ENCODE peak calls at places on chromosomes 6 and 20, in four cellular contexts. X is GM12878, B is HCT116, N is NT2/D1. Y is an unnamed sample.

GRCh38 chr20:22512911-22513489 is 71.4 kb downstream of the FOXA2 start:
- DNase-seq in X (no peak), B (no peak), N (no peak), Y (no peak)

GRCh38 chr6:118551063-118551672 is 3.1 kb downstream of the PLN start:
- DNase-seq in X (no peak), B (peak), N (peak), Y (peak)

GRCh38 chr6:138517635-138518034 is 18.3 kb upstream of the NHSL1 start:
- DNase-seq in X (no peak), B (peak), N (no peak), Y (peak)

GRCh38 chr6:35038076-35038475 is 103.1 kb downstream of the TCP11 start:
- DNase-seq in X (no peak), B (no peak), N (no peak), Y (no peak)

GRCh38 chr20:25000268-25000801 is 7.8 kb upstream of the APMAP start:
- DNase-seq in X (no peak), B (no peak), N (no peak), Y (no peak)

GRCh38 chr6:168884646-168885086 is 369.0 kb downstream of the THBS2 start:
- DNase-seq in X (no peak), B (peak), N (peak), Y (peak)

GRCh38 chr6:113630365-113630737 is 226.8 kb upstream of the MARCKS start:
- DNase-seq in X (no peak), B (no peak), N (no peak), Y (no peak)

GRCh38 chr6:53728570-53729194 is 63.1 kb upstream of the KLHL31 start:
- DNase-seq in X (no peak), B (no peak), N (peak), Y (peak)

GRCh38 chr6:41051873-41052272 is 1.1 kb upstream of the APOBEC2 start:
- DNase-seq in X (no peak), B (no peak), N (no peak), Y (no peak)

GRCh38 chr6:78700997-78701396 is 166.4 kb upstream of the IRAK1BP1 start:
- DNase-seq in X (no peak), B (no peak), N (no peak), Y (no peak)

GRCh38 chr6:37940074-37940847 is 120.7 kb downstream of the ZFAND3 start:
- DNase-seq in X (no peak), B (no peak), N (no peak), Y (no peak)

GRCh38 chr20:62214067-62214466 is 6.0 kb downstream of the HRH3 start:
- DNase-seq in X (no peak), B (no peak), N (no peak), Y (no peak)

GRCh38 chr6:87154641-87155271 is 609 bp upstream of the ZNF292 start:
- DNase-seq in X (peak), B (no peak), N (no peak), Y (peak)

GRCh38 chr6:6851059-6851658 is 256.6 kb upstream of the RREB1 start:
- DNase-seq in X (no peak), B (peak), N (no peak), Y (peak)

GRCh38 chr20:23255658-23256385 is 94.8 kb upstream of the NXT1 start:
- DNase-seq in X (no peak), B (no peak), N (no peak), Y (no peak)

GRCh38 chr6:157148391-157149323 is 174.7 kb downstream of the TMEM242 start:
- DNase-seq in X (no peak), B (peak), N (no peak), Y (no peak)

GRCh38 chr20:60262967-60263603 is 304.9 kb downstream of the CDH26 start:
- DNase-seq in X (no peak), B (no peak), N (peak), Y (peak)

GRCh38 chr6:49556429-49556837 is 6.0 kb downstream of the C6orf141 start:
- DNase-seq in X (no peak), B (peak), N (no peak), Y (peak)

GRCh38 chr20:53322651-53323050 is 271.0 kb downstream of the ZNF217 start:
- DNase-seq in X (no peak), B (no peak), N (no peak), Y (no peak)

GRCh38 chr20:35145141-35145564 is 2.0 kb downstream of the EDEM2 start:
- DNase-seq in X (peak), B (peak), N (peak), Y (peak)

GRCh38 chr20:36506253-36506652 is 35.1 kb upstream of the MYL9 start:
- DNase-seq in X (no peak), B (no peak), N (no peak), Y (no peak)

GRCh38 chr20:41161886-41162285 is 24.5 kb downstream of the PLCG1 start:
- DNase-seq in X (no peak), B (no peak), N (no peak), Y (no peak)

GRCh38 chr20:59032713-59033059 is 551 bp upstream of the ATP5F1E start:
- DNase-seq in X (no peak), B (peak), N (no peak), Y (no peak)

GRCh38 chr6:33082702-33083101 is 6.9 kb downstream of the HLA-DPB1 start:
- DNase-seq in X (no peak), B (peak), N (no peak), Y (peak)

GRCh38 chr20:3678893-3679720 is 2.7 kb downstream of the ADAM33 start:
- DNase-seq in X (no peak), B (no peak), N (no peak), Y (no peak)

GRCh38 chr6:11536795-11537194 is 754 bp upstream of the TMEM170B start:
- DNase-seq in X (no peak), B (no peak), N (no peak), Y (no peak)

GRCh38 chr6:142500265-142500786 is 198.5 kb downstream of the ADGRG6 start:
- DNase-seq in X (no peak), B (no peak), N (no peak), Y (no peak)

GRCh38 chr20:49570828-49571552 is 3.1 kb upstream of the PTGIS start:
- DNase-seq in X (no peak), B (no peak), N (no peak), Y (no peak)

GRCh38 chr6:36633915-36634314 is 39.8 kb downstream of the SRSF3 start:
- DNase-seq in X (no peak), B (no peak), N (no peak), Y (no peak)

GRCh38 chr6:35611235-35611634 is 77.5 kb downstream of the FKBP5 start:
- DNase-seq in X (no peak), B (no peak), N (no peak), Y (no peak)

GRCh38 chr6:100344761-100345160 is 120.0 kb downstream of the SIM1 start:
- DNase-seq in X (no peak), B (no peak), N (no peak), Y (no peak)

GRCh38 chr6:98352348-98352747 is 482.0 kb upstream of the POU3F2 start:
- DNase-seq in X (no peak), B (no peak), N (no peak), Y (no peak)

GRCh38 chr6:31473780-31474725 is 23.9 kb upstream of the MICB start:
- DNase-seq in X (no peak), B (no peak), N (no peak), Y (no peak)

GRCh38 chr6:105985098-105985815 is 100.9 kb upstream of the PRDM1 start:
- DNase-seq in X (no peak), B (no peak), N (no peak), Y (no peak)

DNA sequence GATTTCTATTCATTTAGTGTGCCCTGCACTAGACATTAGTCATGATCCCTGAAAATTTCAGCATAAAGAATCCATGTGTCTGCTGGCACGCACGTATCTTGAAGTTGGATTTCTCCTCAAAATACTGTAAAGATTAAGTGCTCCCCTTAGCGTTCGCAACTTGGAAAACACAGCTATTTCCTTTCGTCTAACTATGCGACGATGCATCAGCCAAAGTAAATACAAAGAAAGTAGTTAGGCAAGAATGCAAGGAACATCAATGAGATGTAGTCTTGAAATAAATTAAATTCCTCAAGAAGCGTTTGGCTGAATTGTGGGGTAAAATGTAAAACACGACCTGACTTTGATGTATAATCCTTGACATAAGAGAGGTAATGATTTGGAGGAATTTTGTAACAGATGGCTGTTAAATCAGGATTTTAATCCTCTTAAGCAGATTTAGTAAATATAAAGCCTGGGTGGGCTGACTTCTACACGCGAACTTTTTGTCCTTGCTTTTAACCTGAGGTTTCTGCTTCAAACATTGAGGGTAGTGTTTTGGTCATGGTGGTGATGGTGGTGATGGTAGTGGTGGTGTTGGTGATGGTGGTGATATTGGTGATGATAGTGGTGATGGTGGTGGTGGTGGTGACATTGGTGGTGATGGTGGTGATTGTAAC is 88.2 kb downstream of the FOXF2 start:
- DNase-seq in X (no peak), B (no peak), N (no peak), Y (no peak)
- TF ChIP-seq ZNF274 in X (no peak), B (no peak), N (no peak), Y (no peak)

GRCh38 chr6:22940571-22941290 is 371.4 kb downstream of the HDGFL1 start:
- DNase-seq in X (no peak), B (no peak), N (no peak), Y (no peak)
- TF ChIP-seq ZNF274 in X (no peak), B (no peak), N (no peak), Y (no peak)

GRCh38 chr6:149646599-149646998 is 1.9 kb downstream of the KATNA1 start:
- DNase-seq in X (no peak), B (no peak), N (no peak), Y (no peak)

GRCh38 chr6:149648148-149649145 is at the start of gene KATNA1:
- DNase-seq in X (peak), B (peak), N (peak), Y (peak)

DNA sequence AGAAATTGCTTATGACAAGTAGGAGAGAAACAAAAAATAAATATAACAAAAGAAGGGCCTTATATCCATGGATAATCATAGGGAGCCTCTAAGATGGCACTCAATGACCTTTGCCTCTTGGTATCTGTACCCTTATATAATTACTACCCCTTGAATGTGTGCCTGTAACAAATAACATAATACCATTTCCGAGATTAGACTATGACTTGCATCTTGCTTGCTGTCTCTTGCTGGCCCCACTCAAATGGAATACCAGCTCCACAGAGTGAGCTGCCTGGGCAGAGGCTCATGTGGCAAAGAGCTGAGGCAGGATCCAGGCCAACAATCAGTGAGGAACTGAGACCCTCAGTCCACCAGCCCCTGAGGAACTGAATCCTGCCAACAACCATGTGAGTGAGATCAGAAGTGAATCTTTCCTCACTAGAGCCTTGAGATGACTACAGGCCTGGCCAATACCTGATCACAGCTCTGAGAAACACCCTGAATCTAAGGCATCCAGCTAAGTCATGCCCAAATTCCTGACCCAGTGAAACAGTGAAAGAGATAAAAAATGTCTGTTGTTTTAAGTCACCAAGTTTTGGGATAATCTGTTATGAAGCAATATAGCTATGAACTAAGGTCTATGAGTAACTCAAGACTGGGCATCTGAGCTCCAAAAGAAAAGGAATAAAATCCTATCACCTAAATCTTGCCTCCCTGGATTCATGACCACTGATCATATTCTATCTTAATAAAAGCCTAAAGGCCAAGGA is 5.5 kb downstream of the KATNA1 start:
- DNase-seq in X (no peak), B (no peak), N (no peak), Y (no peak)
- TF ChIP-seq ZNF274 in X (no peak), B (no peak), N (no peak), Y (no peak)

DNA sequence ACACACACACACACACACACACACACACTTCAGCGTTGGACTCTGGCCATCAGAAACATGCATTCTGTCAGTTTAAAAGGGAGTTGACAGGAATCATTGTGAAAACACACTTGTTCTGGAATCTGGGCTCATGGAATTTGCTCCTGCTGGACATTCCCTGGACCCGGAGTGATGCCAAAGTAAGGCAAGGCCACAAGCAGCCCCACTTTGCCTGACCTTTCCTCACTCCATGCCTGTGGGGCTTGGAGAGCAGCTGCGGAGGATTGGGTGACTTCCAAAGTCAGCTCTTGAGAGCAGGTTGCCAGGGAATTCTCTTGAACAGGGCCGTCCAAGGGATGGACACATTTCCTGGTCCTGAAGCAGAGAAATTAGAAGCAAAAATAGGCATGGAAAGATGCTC is 39.4 kb upstream of the FERMT1 start:
- DNase-seq in X (no peak), B (no peak), N (no peak), Y (no peak)
- TF ChIP-seq ZNF274 in X (no peak), B (no peak), N (no peak), Y (no peak)

DNA sequence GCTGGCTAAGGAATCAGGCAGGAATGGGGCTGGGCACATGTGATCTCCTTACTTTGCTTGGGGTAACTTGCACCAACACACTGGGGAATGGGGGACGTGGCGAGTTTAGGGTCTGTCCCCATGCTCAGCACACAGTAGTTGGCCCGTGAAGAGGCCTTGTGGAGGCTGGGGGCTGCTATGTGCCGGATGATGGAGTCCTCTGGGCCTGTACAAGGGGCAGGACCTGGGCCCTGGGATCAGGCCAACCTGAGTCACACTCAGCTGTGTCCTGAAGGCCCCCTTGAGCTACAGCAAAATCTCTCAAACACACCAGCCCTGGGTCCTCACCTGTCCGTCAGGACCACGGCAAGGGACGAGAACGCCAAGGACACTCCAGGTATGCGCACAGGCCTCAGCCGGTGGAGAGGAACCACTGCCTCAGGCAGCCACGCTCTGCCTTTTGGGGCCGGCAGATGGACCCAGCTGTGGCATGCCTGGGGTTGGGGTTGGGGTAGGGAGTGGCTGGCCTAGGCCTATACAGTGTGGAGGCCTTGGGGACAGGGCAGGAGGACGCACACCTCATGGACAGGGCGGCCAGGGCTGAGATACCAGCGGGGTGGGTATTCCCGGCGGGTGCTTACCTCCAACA is 11.1 kb downstream of the UCKL1 start:
- DNase-seq in X (no peak), B (no peak), N (no peak), Y (no peak)
- TF ChIP-seq ZNF274 in X (no peak), B (no peak), N (no peak), Y (no peak)

Y was measured in K562.